ENCODE peak calls at places on chromosome 9, in four cellular contexts. M is CD4-positive, CD25-positive, alpha-beta regulatory T cell; Y is Panc1; A is RWPE2. B is an unnamed sample.

GRCh38 chr9:109817846-109818472 is 38.0 kb downstream of the PALM2AKAP2 start:
- DNase-seq in M (peak; percentile 14), Y (peak; percentile 69), A (peak; percentile 72), B (no peak)

GRCh38 chr9:98333703-98334582 is 78.5 kb upstream of the TBC1D2 start:
- DNase-seq in M (no peak), Y (no peak), A (no peak), B (no peak)

GRCh38 chr9:130243015-130243881 is 22.3 kb upstream of the HMCN2 start:
- DNase-seq in M (peak; percentile 81), Y (no peak), A (no peak), B (peak; percentile 66)

GRCh38 chr9:32864926-32865325 is 81.6 kb downstream of the TMEM215 start:
- DNase-seq in M (no peak), Y (no peak), A (no peak), B (no peak)

GRCh38 chr9:127979333-127980055 is 1.3 kb downstream of the EEIG1 start:
- DNase-seq in M (no peak), Y (no peak), A (no peak), B (no peak)

GRCh38 chr9:99105152-99106043 is 485 bp downstream of the TGFBR1 start:
- DNase-seq in M (peak; percentile 9), Y (no peak), A (peak; percentile 76), B (peak; percentile 23)

GRCh38 chr9:5511476-5511875 is 1.1 kb downstream of the PDCD1LG2 start:
- DNase-seq in M (no peak), Y (no peak), A (no peak), B (no peak)

GRCh38 chr9:76020654-76021053 is 130.2 kb downstream of the PCSK5 start:
- DNase-seq in M (no peak), Y (no peak), A (no peak), B (no peak)

GRCh38 chr9:128275198-128276007 is at the start of gene GOLGA2:
- DNase-seq in M (no peak), Y (no peak), A (no peak), B (no peak)

GRCh38 chr9:127049044-127049443 is 73.4 kb downstream of the ANGPTL2 start:
- DNase-seq in M (peak; percentile 3), Y (peak; percentile 69), A (no peak), B (no peak)

GRCh38 chr9:79768199-79768598 is 196.4 kb downstream of the TLE4 start:
- DNase-seq in M (no peak), Y (no peak), A (no peak), B (no peak)

GRCh38 chr9:73009649-73010288 is 56.9 kb upstream of the ALDH1A1 start:
- DNase-seq in M (no peak), Y (no peak), A (no peak), B (no peak)

GRCh38 chr9:17863213-17863883 is 284.5 kb downstream of the SH3GL2 start:
- DNase-seq in M (no peak), Y (no peak), A (no peak), B (no peak)

GRCh38 chr9:100193078-100193477 is 94.0 kb downstream of the INVS start:
- DNase-seq in M (no peak), Y (no peak), A (no peak), B (no peak)

GRCh38 chr9:100190339-100190738 is 91.3 kb downstream of the INVS start:
- DNase-seq in M (no peak), Y (no peak), A (no peak), B (no peak)

GRCh38 chr9:100196215-100196614 is 97.2 kb downstream of the INVS start:
- DNase-seq in M (no peak), Y (no peak), A (no peak), B (no peak)

GRCh38 chr9:100186356-100186755 is 87.3 kb downstream of the INVS start:
- DNase-seq in M (no peak), Y (no peak), A (no peak), B (no peak)

DNA sequence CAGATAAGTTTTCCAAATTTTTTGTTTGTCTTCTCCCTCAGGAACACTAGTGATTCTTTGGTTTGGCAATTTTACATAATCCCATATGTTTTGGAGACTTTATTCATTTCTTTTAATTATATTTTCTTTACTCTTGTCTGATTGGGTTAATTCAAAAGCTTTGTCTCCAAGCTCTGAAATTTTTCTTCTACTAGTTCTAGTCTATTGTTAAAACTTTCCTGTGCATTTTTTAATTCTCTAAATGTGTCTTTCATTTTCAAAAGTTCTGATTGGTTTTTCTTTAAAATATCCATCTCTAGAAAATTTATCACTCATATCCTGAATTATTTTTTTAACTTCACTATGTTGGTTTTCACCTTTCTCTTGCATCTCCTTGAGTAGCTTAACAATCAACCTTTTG is 92.2 kb downstream of the INVS start:
- DNase-seq in M (no peak), Y (no peak), A (no peak), B (no peak)
- H3K9me3 ChIP-seq in M (peaks cover 31% of the 10 kb centered on the region), Y (no peaks in the 10 kb centered on the region), A (no peaks in the 10 kb centered on the region), B (peaks cover 10% of the 10 kb centered on the region)

GRCh38 chr9:92837191-92837590 is 40.6 kb downstream of the ZNF484 start:
- DNase-seq in M (no peak), Y (no peak), A (no peak), B (no peak)
- H3K9me3 ChIP-seq in M (peaks cover 64% of the 10 kb centered on the region), Y (no peaks in the 10 kb centered on the region), A (no peaks in the 10 kb centered on the region), B (peaks cover 20% of the 10 kb centered on the region)

DNA sequence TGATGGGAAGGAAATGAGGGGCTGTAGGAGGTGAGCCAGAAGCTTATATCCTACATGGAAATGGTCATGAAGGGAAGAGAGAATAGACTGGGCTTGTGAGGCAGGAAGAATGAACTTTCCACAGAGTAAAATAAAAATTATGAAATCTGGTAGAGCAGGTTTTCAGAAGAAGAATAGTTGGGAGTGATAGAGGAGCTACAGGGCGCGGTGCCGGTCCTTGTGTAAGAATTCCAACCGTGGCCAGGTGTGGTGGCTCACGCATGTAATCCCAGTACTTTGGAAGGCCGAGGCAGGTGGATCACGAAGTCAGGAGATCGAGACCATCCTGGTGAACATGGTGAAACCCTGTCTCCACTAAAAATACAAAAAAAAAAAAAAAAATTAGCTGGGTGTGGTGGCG is 8.9 kb upstream of the UNC13B start:
- DNase-seq in M (no peak), Y (no peak), A (no peak), B (no peak)
- H3K9me3 ChIP-seq in M (peaks cover 23% of the 10 kb centered on the region), Y (peaks cover 13% of the 10 kb centered on the region), A (peaks cover 4% of the 10 kb centered on the region), B (no peaks in the 10 kb centered on the region)

GRCh38 chr9:40928803-40929487 is 199.5 kb downstream of the FOXD4L6 start:
- DNase-seq in M (no peak), Y (no peak), A (no peak), B (no peak)
- H3K9me3 ChIP-seq in M (peaks cover 75% of the 10 kb centered on the region), Y (no peaks in the 10 kb centered on the region), A (peaks cover 14% of the 10 kb centered on the region), B (peaks cover 51% of the 10 kb centered on the region)

DNA sequence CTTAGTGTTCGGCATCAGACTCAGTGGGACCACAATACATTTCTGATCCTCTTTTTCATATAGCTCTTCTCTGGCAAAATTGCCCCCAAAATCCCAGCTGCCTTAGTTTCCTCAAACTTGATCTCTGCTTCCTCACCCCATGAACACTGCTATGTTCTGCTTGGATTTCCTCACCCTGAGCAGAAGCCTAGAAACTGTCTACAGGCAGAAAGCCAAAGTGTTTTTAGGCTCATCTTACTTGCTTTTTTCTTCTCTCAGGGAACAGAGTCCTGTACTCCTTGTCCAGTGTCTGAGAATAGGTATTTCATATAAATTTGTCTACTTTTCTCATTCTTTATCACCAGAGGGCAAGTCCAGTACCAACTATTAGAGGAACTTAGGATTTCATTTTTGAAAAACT is 21.5 kb upstream of the UBAP1 start:
- DNase-seq in M (no peak), Y (no peak), A (no peak), B (no peak)
- H3K9me3 ChIP-seq in M (no peaks in the 10 kb centered on the region), Y (no peaks in the 10 kb centered on the region), A (no peaks in the 10 kb centered on the region), B (no peaks in the 10 kb centered on the region)

DNA sequence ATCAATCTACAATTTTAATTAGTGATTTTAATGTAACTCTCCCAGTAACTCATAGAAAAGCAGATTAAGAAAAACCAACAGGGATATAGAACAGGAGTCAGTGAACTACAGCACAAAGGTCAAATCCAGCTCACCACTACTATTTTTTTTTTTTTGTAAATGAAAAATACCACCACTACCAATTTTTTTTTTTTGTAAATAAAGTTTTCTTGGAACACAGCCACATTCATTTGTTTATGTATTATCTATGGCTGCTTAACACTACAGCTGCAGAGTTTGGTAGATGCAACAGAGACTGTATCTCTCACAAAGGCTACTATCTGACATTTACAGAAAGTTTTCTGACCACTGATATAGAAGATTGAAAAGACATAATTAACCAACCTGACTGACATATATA is 11.7 kb downstream of the ZNF510 start:
- DNase-seq in M (no peak), Y (no peak), A (no peak), B (no peak)
- H3K9me3 ChIP-seq in M (peaks cover 94% of the 10 kb centered on the region), Y (peaks cover 64% of the 10 kb centered on the region), A (peaks cover 45% of the 10 kb centered on the region), B (peaks cover 57% of the 10 kb centered on the region)

GRCh38 chr9:136080716-136081112 is 14.4 kb downstream of the NACC2 start:
- DNase-seq in M (no peak), Y (no peak), A (peak; percentile 50), B (no peak)

GRCh38 chr9:136081113-136081825 is 13.8 kb downstream of the NACC2 start:
- DNase-seq in M (no peak), Y (no peak), A (peak; percentile 47), B (no peak)

GRCh38 chr9:136083558-136084190 is 11.4 kb downstream of the NACC2 start:
- DNase-seq in M (no peak), Y (no peak), A (peak; percentile 41), B (no peak)

GRCh38 chr9:136082496-136083361 is 12.4 kb downstream of the NACC2 start:
- DNase-seq in M (no peak), Y (no peak), A (peak; percentile 38), B (no peak)

DNA sequence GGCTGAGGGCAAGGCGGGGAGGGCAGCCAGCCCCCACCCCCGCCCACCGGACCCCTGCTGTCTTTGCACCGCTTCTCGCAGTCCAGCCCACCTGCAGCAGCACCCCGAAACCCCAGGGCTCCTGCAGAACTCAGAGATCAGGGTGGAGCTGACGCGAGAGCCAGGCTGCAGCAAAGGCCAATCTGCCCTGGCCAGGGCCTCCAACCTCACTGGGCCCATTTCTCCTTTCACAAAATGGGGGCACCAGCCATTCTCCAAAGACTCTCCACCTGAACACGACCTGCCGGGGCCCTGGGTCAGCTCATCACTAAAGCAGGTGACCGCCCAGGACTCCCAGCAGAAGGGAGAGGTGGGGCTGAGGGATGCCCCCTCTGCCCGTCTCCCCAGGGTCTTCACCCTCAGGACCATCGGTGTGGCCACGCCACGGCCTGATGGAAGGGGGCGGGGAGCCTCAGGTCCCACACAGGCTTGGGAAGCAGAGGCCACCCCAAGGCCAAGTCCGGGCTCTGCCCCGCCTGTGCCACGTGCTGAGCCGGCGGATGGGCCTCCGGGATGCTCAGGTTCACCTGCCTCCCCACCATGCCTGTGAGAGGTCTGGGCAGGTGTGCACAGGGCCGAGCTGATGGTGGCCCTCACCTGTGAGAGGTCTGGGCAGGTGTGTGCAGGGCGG is 13.1 kb downstream of the NACC2 start:
- DNase-seq in M (no peak), Y (no peak), A (peak; percentile 54), B (no peak)
- H3K9me3 ChIP-seq in M (no peaks in the 10 kb centered on the region), Y (no peaks in the 10 kb centered on the region), A (no peaks in the 10 kb centered on the region), B (no peaks in the 10 kb centered on the region)

DNA sequence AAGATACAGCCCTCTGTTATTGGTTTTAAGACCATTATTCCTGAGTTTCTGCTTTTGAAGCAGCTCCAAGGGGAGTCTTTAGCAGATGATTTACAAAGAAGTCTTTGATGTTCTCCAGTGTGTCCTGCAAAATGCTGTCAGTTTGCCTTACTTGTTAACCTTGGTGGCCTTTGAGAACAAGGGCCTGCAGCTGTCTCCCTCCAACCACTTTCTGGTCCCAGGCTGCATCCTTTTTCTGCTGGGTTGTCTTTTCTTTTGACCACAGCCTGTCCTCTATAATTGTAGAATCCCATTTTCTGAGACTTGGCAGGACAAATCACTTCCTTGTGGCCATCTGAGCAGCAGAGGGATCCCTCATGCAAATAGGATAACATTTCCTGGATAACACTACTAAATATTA is 281.4 kb downstream of the DMRT2 start:
- DNase-seq in M (no peak), Y (no peak), A (no peak), B (no peak)
- H3K9me3 ChIP-seq in M (no peaks in the 10 kb centered on the region), Y (no peaks in the 10 kb centered on the region), A (no peaks in the 10 kb centered on the region), B (no peaks in the 10 kb centered on the region)